ENCODE peak calls at places on chromosomes 16 and 17, in five cellular contexts. One of them, this sample, is unnamed.

GRCh38 chr16:10405386-10405939 is 19.6 kb downstream of the ATF7IP2 start:
- DNase-seq in A549: no peak
- DNase-seq in endothelial cell of umbilical vein: peak
- DNase-seq in right lobe of liver: no peak
- DNase-seq in vagina: no peak
- DNase-seq in this sample: no peak

GRCh38 chr16:69386596-69386995 is 789 bp upstream of the TERF2 start:
- DNase-seq in A549: no peak
- DNase-seq in endothelial cell of umbilical vein: no peak
- DNase-seq in right lobe of liver: no peak
- DNase-seq in vagina: no peak
- DNase-seq in this sample: no peak

GRCh38 chr17:41702712-41703111 is 9.4 kb upstream of the GAST start:
- DNase-seq in A549: no peak
- DNase-seq in endothelial cell of umbilical vein: no peak
- DNase-seq in right lobe of liver: peak
- DNase-seq in vagina: no peak
- DNase-seq in this sample: no peak

GRCh38 chr17:28997811-28998210 is 8.0 kb downstream of the SEZ6 start:
- DNase-seq in A549: no peak
- DNase-seq in endothelial cell of umbilical vein: no peak
- DNase-seq in right lobe of liver: no peak
- DNase-seq in vagina: no peak
- DNase-seq in this sample: no peak

GRCh38 chr16:1613240-1613639 is 1.1 kb downstream of the CRAMP1 start:
- DNase-seq in A549: no peak
- DNase-seq in endothelial cell of umbilical vein: peak
- DNase-seq in right lobe of liver: no peak
- DNase-seq in vagina: no peak
- DNase-seq in this sample: no peak

GRCh38 chr17:73402466-73402865 is 90.7 kb upstream of the CDC42EP4 start:
- DNase-seq in A549: no peak
- DNase-seq in endothelial cell of umbilical vein: no peak
- DNase-seq in right lobe of liver: peak
- DNase-seq in vagina: no peak
- DNase-seq in this sample: no peak

GRCh38 chr16:5005916-5006315 is 27.8 kb downstream of the NAGPA start:
- DNase-seq in A549: no peak
- DNase-seq in endothelial cell of umbilical vein: no peak
- DNase-seq in right lobe of liver: no peak
- DNase-seq in vagina: no peak
- DNase-seq in this sample: no peak

GRCh38 chr17:31724026-31724425 is 135.0 kb downstream of the COPRS start:
- DNase-seq in A549: no peak
- DNase-seq in endothelial cell of umbilical vein: peak
- DNase-seq in right lobe of liver: no peak
- DNase-seq in vagina: no peak
- DNase-seq in this sample: no peak

GRCh38 chr16:68347605-68348004 is 36.8 kb downstream of the PRMT7 start:
- DNase-seq in A549: no peak
- DNase-seq in endothelial cell of umbilical vein: no peak
- DNase-seq in right lobe of liver: no peak
- DNase-seq in vagina: no peak
- DNase-seq in this sample: no peak

GRCh38 chr16:15552507-15552906 is 90.4 kb downstream of the MARF1 start:
- DNase-seq in A549: no peak
- DNase-seq in endothelial cell of umbilical vein: no peak
- DNase-seq in right lobe of liver: no peak
- DNase-seq in vagina: no peak
- DNase-seq in this sample: no peak

GRCh38 chr16:69567031-69567680 is 1.4 kb downstream of the NFAT5 start:
- DNase-seq in A549: no peak
- DNase-seq in endothelial cell of umbilical vein: peak
- DNase-seq in right lobe of liver: no peak
- DNase-seq in vagina: no peak
- DNase-seq in this sample: peak

GRCh38 chr17:18280766-18281165 is 20.3 kb downstream of the MIEF2 start:
- DNase-seq in A549: no peak
- DNase-seq in endothelial cell of umbilical vein: no peak
- DNase-seq in right lobe of liver: no peak
- DNase-seq in vagina: no peak
- DNase-seq in this sample: no peak

DNA sequence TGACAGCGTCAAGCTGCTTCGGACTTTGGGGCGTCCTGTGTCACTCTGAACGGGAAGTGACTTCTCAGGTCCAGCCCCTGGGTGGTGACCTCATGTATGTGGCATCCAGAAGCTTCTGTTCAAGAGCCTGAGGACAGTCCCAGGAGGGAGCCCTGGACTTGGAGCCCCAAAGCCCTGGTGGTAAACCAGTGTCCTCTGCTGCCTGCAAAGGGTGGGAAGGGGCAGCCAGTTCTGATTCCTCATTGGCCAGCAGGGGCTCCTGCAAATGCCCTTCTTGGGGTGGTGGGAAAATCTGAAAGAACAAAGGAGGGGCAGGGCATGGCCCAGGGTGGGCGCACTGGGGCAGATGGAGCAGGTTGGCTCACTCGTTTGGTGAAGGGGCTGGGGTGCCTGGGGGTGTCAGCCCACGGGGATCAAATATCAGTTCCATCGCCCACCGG is 1.6 kb downstream of the OSGIN1 start:
- DNase-seq in A549: no peak
- DNase-seq in endothelial cell of umbilical vein: no peak
- DNase-seq in right lobe of liver: no peak
- DNase-seq in vagina: no peak
- DNase-seq in this sample: peak
- TF ChIP-seq POLR2A in A549: no peak
- TF ChIP-seq POLR2A in endothelial cell of umbilical vein: no peak
- TF ChIP-seq POLR2A in right lobe of liver: peak
- TF ChIP-seq POLR2A in vagina: no peak
- TF ChIP-seq POLR2A in this sample: no peak

DNA sequence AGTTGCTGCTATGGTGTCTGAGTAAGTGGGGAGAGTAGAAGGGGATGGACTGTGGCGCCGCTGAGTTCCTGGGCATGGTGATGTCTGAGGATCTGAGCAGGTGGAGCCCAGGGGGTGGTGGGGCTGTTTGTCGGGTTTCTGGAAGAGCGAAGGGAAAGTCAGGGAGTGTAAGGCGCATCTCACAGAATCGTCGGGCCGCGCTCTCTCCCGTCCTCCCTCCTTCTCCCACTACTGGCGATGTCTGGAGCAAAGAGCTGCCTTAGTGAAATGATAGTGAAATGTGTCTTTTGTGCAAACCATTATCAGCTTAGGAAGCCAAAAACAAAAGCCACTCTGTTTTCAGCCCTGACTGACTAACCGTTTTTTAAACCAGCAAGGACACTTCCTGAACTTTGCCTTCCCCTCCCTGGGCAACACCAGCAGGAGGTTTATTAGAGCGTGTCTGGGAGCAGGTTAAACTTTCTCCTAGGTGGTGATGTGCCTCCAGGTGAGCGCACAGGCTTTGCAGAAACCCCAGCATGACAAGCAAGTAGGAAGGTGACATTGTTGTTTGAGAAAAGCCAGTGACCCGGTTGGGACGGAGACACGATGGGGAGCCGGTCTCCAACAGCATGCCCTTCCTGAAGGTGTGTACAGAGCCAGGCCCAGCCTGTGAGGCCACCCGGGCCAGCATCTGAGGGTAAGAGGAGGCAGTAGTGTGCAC is 49.1 kb downstream of the RAB11FIP3 start:
- DNase-seq in A549: no peak
- DNase-seq in endothelial cell of umbilical vein: no peak
- DNase-seq in right lobe of liver: no peak
- DNase-seq in vagina: no peak
- DNase-seq in this sample: no peak
- TF ChIP-seq POLR2A in A549: no peak
- TF ChIP-seq POLR2A in endothelial cell of umbilical vein: no peak
- TF ChIP-seq POLR2A in right lobe of liver: no peak
- TF ChIP-seq POLR2A in vagina: no peak
- TF ChIP-seq POLR2A in this sample: no peak

GRCh38 chr16:578232-578869 is 8.6 kb downstream of the PIGQ start:
- DNase-seq in A549: no peak
- DNase-seq in endothelial cell of umbilical vein: no peak
- DNase-seq in right lobe of liver: no peak
- DNase-seq in vagina: no peak
- DNase-seq in this sample: no peak

GRCh38 chr16:580946-581498 is 8.8 kb upstream of the RAB40C start:
- DNase-seq in A549: no peak
- DNase-seq in endothelial cell of umbilical vein: no peak
- DNase-seq in right lobe of liver: no peak
- DNase-seq in vagina: no peak
- DNase-seq in this sample: no peak

GRCh38 chr16:577796-578195 is 8.0 kb downstream of the PIGQ start:
- DNase-seq in A549: no peak
- DNase-seq in endothelial cell of umbilical vein: no peak
- DNase-seq in right lobe of liver: no peak
- DNase-seq in vagina: no peak
- DNase-seq in this sample: no peak

GRCh38 chr16:580141-580945 is 9.5 kb upstream of the RAB40C start:
- DNase-seq in A549: no peak
- DNase-seq in endothelial cell of umbilical vein: no peak
- DNase-seq in right lobe of liver: no peak
- DNase-seq in vagina: no peak
- DNase-seq in this sample: no peak

GRCh38 chr16:578870-579405 is 9.2 kb downstream of the PIGQ start:
- DNase-seq in A549: peak
- DNase-seq in endothelial cell of umbilical vein: peak
- DNase-seq in right lobe of liver: peak
- DNase-seq in vagina: no peak
- DNase-seq in this sample: no peak
- TF ChIP-seq POLR2A in A549: no peak
- TF ChIP-seq POLR2A in endothelial cell of umbilical vein: no peak
- TF ChIP-seq POLR2A in right lobe of liver: no peak
- TF ChIP-seq POLR2A in vagina: no peak
- TF ChIP-seq POLR2A in this sample: no peak

DNA sequence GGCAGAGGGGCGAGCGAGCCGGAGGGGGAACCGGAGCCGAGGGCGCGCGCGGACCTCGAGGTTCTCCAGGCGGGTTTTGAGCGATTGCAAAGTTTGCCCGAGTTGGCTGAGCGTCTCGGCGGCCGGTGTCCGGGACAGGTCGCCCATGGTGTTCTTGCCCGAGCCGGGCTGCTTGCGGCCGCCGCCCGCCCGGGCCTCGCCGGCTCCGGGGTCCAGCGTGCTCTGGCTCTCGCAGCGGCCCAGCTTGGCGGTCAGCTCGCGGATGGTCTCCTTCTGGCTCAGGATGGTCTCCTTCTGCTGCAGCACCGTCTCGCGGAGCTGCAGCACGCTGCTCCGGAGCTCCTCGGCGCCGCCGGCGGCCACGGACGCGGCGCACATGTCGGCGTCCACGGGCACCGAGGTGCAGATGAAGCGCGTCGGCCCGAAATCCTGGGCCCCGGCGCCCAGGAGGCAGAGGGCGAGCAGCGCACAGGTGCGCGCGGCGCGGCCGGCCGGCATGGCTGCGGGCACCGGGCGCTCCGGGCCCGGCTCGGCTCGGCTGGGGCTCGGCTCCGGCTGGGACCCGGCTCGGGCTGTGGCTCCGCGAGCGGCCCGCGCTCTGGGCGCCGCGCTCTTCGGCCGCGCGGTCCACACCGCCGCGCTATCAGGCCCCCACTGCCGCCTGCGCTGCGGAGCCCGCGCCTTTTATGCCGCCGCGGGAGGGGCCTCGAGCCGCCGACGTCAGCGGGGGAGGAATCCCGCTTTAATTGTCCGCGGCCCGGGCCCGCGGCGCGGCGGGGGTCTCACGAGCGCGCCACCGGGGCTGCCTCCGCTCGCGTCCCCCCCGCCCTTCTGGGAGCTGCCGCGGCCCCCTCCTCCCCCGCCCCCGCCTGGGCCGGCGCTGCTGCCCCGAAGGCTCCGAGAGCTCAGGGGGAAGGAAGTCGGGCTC is at the start of gene NPTX1:
- DNase-seq in A549: no peak
- DNase-seq in endothelial cell of umbilical vein: peak
- DNase-seq in right lobe of liver: no peak
- DNase-seq in vagina: no peak
- DNase-seq in this sample: no peak
- TF ChIP-seq POLR2A in A549: peak
- TF ChIP-seq POLR2A in endothelial cell of umbilical vein: no peak
- TF ChIP-seq POLR2A in right lobe of liver: no peak
- TF ChIP-seq POLR2A in vagina: no peak
- TF ChIP-seq POLR2A in this sample: peak

GRCh38 chr17:8223356-8224063 is 13.1 kb upstream of the AURKB start:
- DNase-seq in A549: peak
- DNase-seq in endothelial cell of umbilical vein: no peak
- DNase-seq in right lobe of liver: peak
- DNase-seq in vagina: no peak
- DNase-seq in this sample: peak

GRCh38 chr17:8222380-8222629 is 11.9 kb upstream of the AURKB start:
- DNase-seq in A549: no peak
- DNase-seq in endothelial cell of umbilical vein: no peak
- DNase-seq in right lobe of liver: no peak
- DNase-seq in vagina: no peak
- DNase-seq in this sample: no peak

GRCh38 chr17:8221663-8222379 is 11.4 kb upstream of the AURKB start:
- DNase-seq in A549: peak
- DNase-seq in endothelial cell of umbilical vein: peak
- DNase-seq in right lobe of liver: peak
- DNase-seq in vagina: peak
- DNase-seq in this sample: peak

GRCh38 chr17:8220783-8221662 is 10.6 kb upstream of the AURKB start:
- DNase-seq in A549: peak
- DNase-seq in endothelial cell of umbilical vein: peak
- DNase-seq in right lobe of liver: peak
- DNase-seq in vagina: peak
- DNase-seq in this sample: peak

DNA sequence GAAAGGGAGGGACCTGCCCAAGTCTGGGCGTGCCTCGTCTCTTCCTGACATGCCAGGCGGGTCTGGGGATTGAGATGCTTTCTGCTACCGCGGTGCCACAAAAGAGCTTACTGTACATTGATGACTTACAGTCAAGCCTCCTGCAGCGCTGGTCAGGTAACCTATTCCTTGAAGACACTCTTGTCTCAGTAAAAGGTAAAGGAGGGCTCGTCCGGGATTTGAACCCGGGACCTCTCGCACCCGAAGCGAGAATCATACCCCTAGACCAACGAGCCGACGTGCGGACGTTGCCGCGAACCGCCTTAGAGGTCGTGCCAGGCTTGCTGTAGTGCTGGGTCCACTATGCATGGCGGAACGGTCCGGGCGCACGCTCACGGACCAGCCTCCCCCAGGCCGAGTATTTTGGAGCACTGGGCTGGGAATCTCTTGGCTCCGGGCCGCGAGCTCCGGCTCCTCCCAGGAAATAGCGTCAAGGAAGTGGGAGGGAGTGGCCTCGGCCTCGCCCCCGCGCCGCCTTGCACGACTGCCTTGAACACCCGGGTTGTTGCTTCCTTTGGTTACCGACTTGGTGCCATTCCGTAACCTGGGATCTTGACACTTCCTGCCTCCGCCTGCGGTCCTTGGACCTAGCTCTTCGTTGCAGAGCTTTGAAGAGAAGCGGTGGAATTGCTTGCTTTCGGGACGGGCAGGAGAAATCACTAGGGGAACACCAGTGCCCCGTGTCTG is 12.4 kb upstream of the AURKB start:
- DNase-seq in A549: peak
- DNase-seq in endothelial cell of umbilical vein: peak
- DNase-seq in right lobe of liver: peak
- DNase-seq in vagina: peak
- DNase-seq in this sample: peak
- TF ChIP-seq POLR2A in A549: peak
- TF ChIP-seq POLR2A in endothelial cell of umbilical vein: peak
- TF ChIP-seq POLR2A in right lobe of liver: peak
- TF ChIP-seq POLR2A in vagina: no peak
- TF ChIP-seq POLR2A in this sample: peak